ENCODE peak calls at places on chromosomes 4 and X, in nine cellular contexts. E is stimulated activated CD8-positive, alpha-beta memory T cell treated with anti-CD3 and anti-CD28 coated beads, Interleukin-15, amount 100 ng/mL, for 4 hours; X is CD4-positive, alpha-beta T cell; H is RCC 7860; B is germinal center; R is activated naive CD8-positive, alpha-beta T cell treated with anti-CD3 and anti-CD28 coated beads, Interleukin-2, amount 50 U/mL, for 16 hours; O is NCI-H774; D is chondrocyte; N is SK-MEL-5. Y is an unnamed sample.

GRCh38 chrX:105515561-105515960 is 295.1 kb upstream of the TEX13A start:
- DNase-seq in X (no peak), O (no peak), E (no peak), R (no peak), H (no peak), B (no peak), N (no peak), D (no peak), Y (no peak)

GRCh38 chr4:163111588-163111987 is 55.1 kb downstream of the NAF1 start:
- DNase-seq in O (no peak), X (no peak), N (peak; percentile 47), H (no peak), B (no peak), R (no peak), D (no peak), E (no peak), Y (no peak)

GRCh38 chr4:133865606-133866327 is 335.8 kb downstream of the PABPC4L start:
- DNase-seq in X (no peak), O (no peak), E (no peak), H (peak; percentile 93), R (no peak), N (peak; percentile 22), B (no peak), D (no peak), Y (no peak)

GRCh38 chr4:112895785-112896184 is 153.7 kb upstream of the ANK2 start:
- DNase-seq in D (no peak), O (no peak), B (no peak), E (no peak), N (peak; percentile 88), R (no peak), X (no peak), H (peak; percentile 10), Y (no peak)

GRCh38 chrX:106891762-106892161 is 11.4 kb downstream of the RIPPLY1 start:
- DNase-seq in D (no peak), O (no peak), H (no peak), E (no peak), N (no peak), B (no peak), R (no peak), X (no peak), Y (no peak)

GRCh38 chr4:8911311-8912088 is 39.9 kb upstream of the HMX1 start:
- DNase-seq in H (no peak), N (no peak), E (no peak), X (no peak), B (no peak), R (no peak), D (peak; percentile 78), O (no peak), Y (no peak)

GRCh38 chrX:48468693-48469691 is 1.1 kb downstream of the SLC38A5 start:
- DNase-seq in E (no peak), H (no peak), O (no peak), R (no peak), B (no peak), X (peak; percentile 40), D (no peak), N (no peak), Y (peak; percentile 66)

GRCh38 chr4:166197166-166197565 is 324.1 kb downstream of the TLL1 start:
- DNase-seq in N (no peak), E (no peak), X (no peak), H (no peak), B (no peak), D (no peak), O (no peak), R (no peak), Y (no peak)

GRCh38 chrX:73525928-73526690 is 36.9 kb upstream of the CHIC1 start:
- DNase-seq in X (no peak), E (no peak), D (no peak), O (no peak), N (no peak), B (no peak), R (no peak), H (no peak), Y (no peak)

GRCh38 chr4:8090312-8090711 is 68.3 kb downstream of the ABLIM2 start:
- DNase-seq in O (no peak), B (no peak), D (peak; percentile 17), E (no peak), X (no peak), N (peak; percentile 22), H (peak; percentile 17), R (no peak), Y (no peak)

GRCh38 chr4:2393353-2394270 is 24.8 kb downstream of the ZFYVE28 start:
- DNase-seq in N (no peak), D (no peak), R (no peak), E (no peak), X (no peak), O (no peak), H (no peak), B (no peak), Y (peak; percentile 69)

GRCh38 chr4:182809417-182810102 is 107.6 kb downstream of the DCTD start:
- DNase-seq in D (no peak), E (no peak), O (no peak), H (no peak), R (no peak), B (no peak), N (no peak), X (no peak), Y (no peak)

GRCh38 chr4:71230258-71230594 is 108.6 kb upstream of the SLC4A4 start:
- DNase-seq in X (no peak), E (no peak), H (peak; percentile 17), N (no peak), O (no peak), B (no peak), D (no peak), R (no peak), Y (no peak)

GRCh38 chrX:119406739-119407138 is 7.6 kb downstream of the SLC25A43 start:
- DNase-seq in O (no peak), E (no peak), B (no peak), X (no peak), R (no peak), D (no peak), H (peak; percentile 23), N (no peak), Y (no peak)

GRCh38 chr4:147754037-147754445 is 22.2 kb downstream of the ARHGAP10 start:
- DNase-seq in H (peak; percentile 10), D (no peak), X (no peak), O (no peak), E (no peak), N (no peak), R (no peak), B (no peak), Y (no peak)

GRCh38 chr4:104425003-104425402 is 69.7 kb downstream of the CXXC4 start:
- DNase-seq in N (no peak), R (no peak), O (no peak), X (no peak), D (no peak), E (no peak), B (no peak), H (no peak), Y (no peak)

GRCh38 chr4:7304436-7304835 is 112.1 kb downstream of the SORCS2 start:
- DNase-seq in R (no peak), H (no peak), B (no peak), O (no peak), E (no peak), N (no peak), X (no peak), D (peak; percentile 70), Y (no peak)

GRCh38 chr4:72987741-72988729 is 81.5 kb downstream of the COX18 start:
- DNase-seq in B (no peak), R (no peak), O (no peak), N (no peak), X (no peak), E (no peak), D (no peak), H (no peak), Y (no peak)

Y was measured in OCI-LY7.